ENCODE peak calls at places on chromosomes 6 and 20, in five cellular contexts. L, K, H, P and W are unnamed samples.

GRCh38 chr6:147695819-147696218 is 187.3 kb downstream of the SAMD5 start:
- DNase-seq in P (no peak), H (no peak), L (no peak), K (no peak), W (peak)

GRCh38 chr20:62143976-62144825 is 632 bp downstream of the SS18L1 start:
- DNase-seq in K (peak), P (peak), L (peak), H (no peak), W (no peak)

GRCh38 chr20:40275738-40276137 is 413.3 kb downstream of the MAFB start:
- DNase-seq in L (no peak), K (no peak), P (no peak), H (no peak), W (no peak)

GRCh38 chr20:62808211-62808865 is 3.7 kb downstream of the OGFR start:
- DNase-seq in P (peak), H (peak), K (peak), L (peak), W (peak)

GRCh38 chr6:167678102-167679101 is 148.3 kb upstream of the AFDN start:
- DNase-seq in H (no peak), L (no peak), P (no peak), K (no peak), W (no peak)

GRCh38 chr6:24494726-24495515 is at the start of gene ALDH5A1:
- DNase-seq in L (peak), P (peak), K (peak), H (peak), W (peak)

GRCh38 chr20:63135411-63135810 is 80.5 kb downstream of the YTHDF1 start:
- DNase-seq in L (no peak), P (no peak), K (no peak), H (no peak), W (no peak)

GRCh38 chr20:36060676-36061075 is 92.3 kb downstream of the CNBD2 start:
- DNase-seq in L (no peak), H (no peak), K (no peak), P (no peak), W (no peak)

GRCh38 chr6:12504325-12504966 is 212.1 kb upstream of the PHACTR1 start:
- DNase-seq in K (peak), L (no peak), H (no peak), P (no peak), W (no peak)

GRCh38 chr20:31709939-31710338 is 12.7 kb downstream of the BCL2L1 start:
- DNase-seq in P (no peak), K (no peak), H (no peak), L (no peak), W (no peak)

GRCh38 chr6:1562171-1562955 is 47.4 kb upstream of the FOXC1 start:
- DNase-seq in K (no peak), P (no peak), H (no peak), L (no peak), W (no peak)

GRCh38 chr20:61311656-61312387 is 59.8 kb downstream of the CDH4 start:
- DNase-seq in H (no peak), K (no peak), P (no peak), L (no peak), W (peak)

GRCh38 chr6:135258970-135259369 is 77.9 kb downstream of the MYB start:
- DNase-seq in H (no peak), K (no peak), L (no peak), P (no peak), W (no peak)

GRCh38 chr6:165704001-165704748 is 41.1 kb upstream of the PDE10A start:
- DNase-seq in P (no peak), L (no peak), K (no peak), H (peak), W (no peak)